ENCODE peak calls at places on chromosomes 1 and 21, in five cellular contexts. I is GM12891; B is stomach; G is GDM1; F is CD8-positive, alpha-beta T cell. J is an unnamed sample.

GRCh38 chr1:237779356-237779755 is 111.4 kb downstream of the ZP4 start:
- DNase-seq in I (no peak), B (no peak), G (no peak), F (no peak), J (no peak)

GRCh38 chr1:182787002-182787324 is 2.6 kb upstream of the NPL start:
- DNase-seq in I (no peak), B (no peak), G (no peak), F (no peak), J (no peak)

GRCh38 chr1:153371231-153371630 is 4.2 kb downstream of the S100A12 start:
- DNase-seq in I (no peak), B (no peak), G (no peak), F (no peak), J (no peak)

GRCh38 chr1:203035111-203036000 is 9.1 kb downstream of the PPFIA4 start:
- DNase-seq in I (peak; percentile 1), B (no peak), G (no peak), F (no peak), J (no peak)

GRCh38 chr1:12007204-12007603 is 12.1 kb upstream of the MIIP start:
- DNase-seq in I (no peak), B (no peak), G (no peak), F (no peak), J (peak; percentile 8)

GRCh38 chr1:52294580-52294979 is 71.4 kb downstream of the CC2D1B start:
- DNase-seq in I (no peak), B (no peak), G (no peak), F (no peak), J (no peak)

GRCh38 chr1:24443241-24443656 is 27.6 kb downstream of the NIPAL3 start:
- DNase-seq in I (no peak), B (no peak), G (no peak), F (no peak), J (no peak)

GRCh38 chr1:64875101-64875500 is 91.2 kb downstream of the JAK1 start:
- DNase-seq in I (no peak), B (no peak), G (no peak), F (no peak), J (no peak)

GRCh38 chr1:158426137-158426536 is at the start of gene OR10K2:
- DNase-seq in I (no peak), B (no peak), G (no peak), F (no peak), J (no peak)

GRCh38 chr1:97365026-97365425 is 555.8 kb downstream of the DPYD start:
- DNase-seq in I (no peak), B (no peak), G (no peak), F (no peak), J (no peak)

GRCh38 chr1:174875306-174875705 is 124.4 kb upstream of the CACYBP start:
- DNase-seq in I (no peak), B (peak; percentile 89), G (no peak), F (no peak), J (peak; percentile 86)

GRCh38 chr1:39047374-39048229 is 21.5 kb downstream of the NDUFS5 start:
- DNase-seq in I (no peak), B (no peak), G (no peak), F (no peak), J (peak; percentile 14)

GRCh38 chr1:209583408-209583807 is at the start of gene CAMK1G:
- DNase-seq in I (no peak), B (no peak), G (no peak), F (no peak), J (no peak)

GRCh38 chr1:151164732-151165280 is 896 bp downstream of the LYSMD1 start:
- DNase-seq in I (no peak), B (peak; percentile 37), G (no peak), F (no peak), J (peak; percentile 59)

GRCh38 chr1:229229721-229230135 is 41.2 kb upstream of the RAB4A start:
- DNase-seq in I (no peak), B (peak; percentile 76), G (no peak), F (no peak), J (peak; percentile 48)

GRCh38 chr1:224454337-224455055 is 19.9 kb upstream of the WDR26 start:
- DNase-seq in I (no peak), B (no peak), G (no peak), F (no peak), J (no peak)

GRCh38 chr1:21814981-21815583 is 3.0 kb downstream of the LDLRAD2 start:
- DNase-seq in I (no peak), B (peak; percentile 51), G (no peak), F (no peak), J (no peak)

GRCh38 chr21:29870814-29871213 is 69.0 kb downstream of the GRIK1 start:
- DNase-seq in I (no peak), B (no peak), G (no peak), F (no peak), J (no peak)

GRCh38 chr1:55696181-55696580 is 481.0 kb upstream of the USP24 start:
- DNase-seq in I (no peak), B (no peak), G (no peak), F (no peak), J (no peak)

GRCh38 chr21:34037446-34037845 is 35.9 kb upstream of the MRPS6 start:
- DNase-seq in I (no peak), B (no peak), G (no peak), F (no peak), J (no peak)

GRCh38 chr1:217026506-217026905 is 303.3 kb upstream of the ESRRG start:
- DNase-seq in I (no peak), B (no peak), G (no peak), F (no peak), J (peak; percentile 14)

GRCh38 chr1:101697057-101697456 is 299.7 kb downstream of the OLFM3 start:
- DNase-seq in I (no peak), B (no peak), G (no peak), F (no peak), J (no peak)

GRCh38 chr1:186112280-186112679 is 262.8 kb downstream of the TPR start:
- DNase-seq in I (no peak), B (no peak), G (no peak), F (no peak), J (no peak)

GRCh38 chr1:156247460-156248322 is at the start of gene PAQR6:
- DNase-seq in I (no peak), B (peak; percentile 58), G (no peak), F (no peak), J (peak; percentile 26)